ENCODE peak calls at places on chromosomes 6 and 20, in ten cellular contexts. L is sigmoid colon; O is fibroblast of lung; Y is testis; R is uterus; K is CD4-positive, alpha-beta T cell; B is H9; N is upper lobe of left lung; E is pancreas; V is transverse colon. F is an unnamed sample.

GRCh38 chr20:33838035-33838864 is 27.1 kb downstream of the CHMP4B start:
- DNase-seq in B (no peak), E (no peak), Y (no peak), L (no peak), K (no peak), V (peak; percentile 39), R (no peak), O (no peak), N (no peak), F (no peak)

GRCh38 chr6:134517145-134517658 is 199.3 kb upstream of the SGK1 start:
- DNase-seq in R (peak; percentile 31), K (no peak), E (peak; percentile 93), B (peak; percentile 59), L (peak; percentile 72), N (no peak), V (no peak), Y (peak; percentile 77), O (peak; percentile 89), F (no peak)

GRCh38 chr6:160428818-160429744 is 80.9 kb downstream of the SLC22A3 start:
- DNase-seq in N (no peak), B (peak; percentile 51), E (no peak), O (no peak), K (no peak), L (no peak), Y (no peak), V (no peak), R (no peak), F (no peak)

GRCh38 chr6:150566486-150566885 is 33.2 kb upstream of the PLEKHG1 start:
- DNase-seq in N (no peak), K (no peak), R (no peak), E (no peak), B (no peak), Y (no peak), O (no peak), V (no peak), L (no peak), F (no peak)

GRCh38 chr6:137427670-137428290 is 66.4 kb downstream of the OLIG3 start:
- DNase-seq in B (no peak), O (no peak), L (no peak), R (no peak), K (no peak), E (no peak), Y (no peak), V (no peak), N (no peak), F (no peak)

GRCh38 chr6:36733300-36733699 is 35.7 kb downstream of the RAB44 start:
- DNase-seq in B (no peak), L (no peak), V (no peak), O (no peak), Y (no peak), N (no peak), R (no peak), K (no peak), E (no peak), F (no peak)

GRCh38 chr6:882084-882598 is 189.2 kb upstream of the EXOC2 start:
- DNase-seq in N (peak; percentile 62), B (no peak), L (no peak), Y (no peak), R (no peak), E (no peak), O (no peak), V (no peak), K (no peak), F (no peak)

GRCh38 chr20:38723069-38723981 is 961 bp upstream of the SLC32A1 start:
- DNase-seq in Y (no peak), L (no peak), K (no peak), R (no peak), V (no peak), O (peak; percentile 23), B (peak; percentile 46), E (no peak), N (peak; percentile 69), F (no peak)

GRCh38 chr6:105753184-105754097 is 332.7 kb upstream of the PRDM1 start:
- DNase-seq in E (no peak), B (no peak), N (no peak), O (peak; percentile 50), L (no peak), K (no peak), Y (no peak), V (peak; percentile 77), R (no peak), F (no peak)

GRCh38 chr6:158908596-158908995 is 89.4 kb upstream of the EZR start:
- DNase-seq in E (no peak), Y (no peak), R (no peak), B (no peak), K (no peak), L (no peak), N (no peak), V (no peak), O (no peak), F (no peak)

GRCh38 chr6:112760831-112761230 is 413.7 kb downstream of the RFPL4B start:
- DNase-seq in B (no peak), V (no peak), Y (no peak), E (no peak), O (no peak), N (no peak), K (no peak), R (no peak), L (no peak), F (no peak)

DNA sequence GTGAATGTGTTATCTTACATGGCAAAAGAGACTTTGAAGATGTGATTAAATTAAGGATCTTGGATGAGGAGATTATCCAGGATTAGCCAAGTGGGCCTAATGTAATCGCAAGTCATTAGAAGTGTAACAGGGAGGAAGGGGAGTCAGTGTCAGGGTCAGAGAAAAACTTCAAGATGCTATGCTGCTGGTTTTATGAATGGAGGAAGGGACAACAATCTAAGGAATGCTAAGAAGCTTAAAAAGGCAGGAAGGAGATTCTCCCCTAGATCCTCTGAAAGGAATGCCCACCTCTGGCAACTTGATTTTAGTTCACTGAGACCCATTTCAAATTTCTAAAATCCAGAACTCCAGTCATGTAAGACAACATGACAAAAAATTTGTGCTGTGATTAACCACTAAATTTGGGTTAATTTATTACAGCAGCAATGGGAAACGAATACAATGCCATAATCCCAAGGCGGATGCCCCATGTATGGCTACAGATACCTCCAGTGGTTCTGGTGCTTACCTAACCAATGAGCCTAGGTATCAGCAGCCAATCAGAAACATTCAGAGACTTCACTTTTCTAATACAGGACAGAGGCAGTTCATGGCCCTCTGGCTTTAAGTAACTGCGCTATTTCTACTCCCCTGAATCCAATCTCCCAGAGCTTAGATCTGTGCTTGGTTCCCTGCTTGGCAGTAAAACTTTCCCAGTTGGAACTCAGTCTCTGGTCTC is 3.6 kb upstream of the TAAR8 start:
- DNase-seq in L (no peak), V (no peak), Y (no peak), E (no peak), K (no peak), O (no peak), R (no peak), B (no peak), N (no peak), F (no peak)
- H3K27me3 ChIP-seq in L (no peaks in the 10 kb centered on the region), V (no peaks in the 10 kb centered on the region), Y (no peaks in the 10 kb centered on the region), E (no peaks in the 10 kb centered on the region), K (peaks cover 3% of the 10 kb centered on the region), O (peaks cover 11% of the 10 kb centered on the region), R (no peaks in the 10 kb centered on the region), B (no peaks in the 10 kb centered on the region), N (no peaks in the 10 kb centered on the region), F (no peaks in the 10 kb centered on the region)

GRCh38 chr20:32316667-32317066 is 39.2 kb downstream of the KIF3B start:
- DNase-seq in O (no peak), Y (no peak), E (peak; percentile 59), N (no peak), K (no peak), R (no peak), L (no peak), B (no peak), V (no peak), F (no peak)
- H3K27ac ChIP-seq in O (no peak overlapping the region), Y (no peak overlapping the region), E (peak overlapping the region; percentile 74), N (no peak overlapping the region), K (no peak overlapping the region), R (no peak overlapping the region), L (no peak overlapping the region), B (no peak overlapping the region), V (no peak overlapping the region), F (no peak overlapping the region)

GRCh38 chr20:1950836-1951235 is 43.0 kb downstream of the PDYN start:
- DNase-seq in K (no peak), E (no peak), R (no peak), Y (no peak), O (no peak), N (no peak), V (no peak), L (peak; percentile 36), B (no peak), F (no peak)
- TF ChIP-seq CTCF in K (no peak), E (no peak), R (no peak), Y (no peak), O (no peak), N (no peak), V (no peak), L (no peak), B (no peak), F (no peak)

GRCh38 chr6:34595332-34596090 is 39.4 kb upstream of the SPDEF start:
- DNase-seq in N (no peak), E (no peak), O (no peak), K (no peak), R (no peak), L (no peak), V (no peak), Y (no peak), B (no peak), F (no peak)

GRCh38 chr6:34589633-34590139 is 33.6 kb upstream of the SPDEF start:
- DNase-seq in Y (no peak), K (no peak), E (no peak), N (no peak), R (no peak), B (no peak), V (no peak), O (no peak), L (no peak), F (no peak)

GRCh38 chr6:34593741-34594140 is 37.6 kb upstream of the SPDEF start:
- DNase-seq in N (no peak), B (no peak), L (peak; percentile 25), V (no peak), R (peak; percentile 16), K (no peak), O (no peak), Y (no peak), E (no peak), F (no peak)

GRCh38 chr6:34589140-34589539 is 33.0 kb upstream of the SPDEF start:
- DNase-seq in R (no peak), E (no peak), K (no peak), B (no peak), O (no peak), N (no peak), L (peak; percentile 41), V (no peak), Y (no peak), F (peak; percentile 19)

DNA sequence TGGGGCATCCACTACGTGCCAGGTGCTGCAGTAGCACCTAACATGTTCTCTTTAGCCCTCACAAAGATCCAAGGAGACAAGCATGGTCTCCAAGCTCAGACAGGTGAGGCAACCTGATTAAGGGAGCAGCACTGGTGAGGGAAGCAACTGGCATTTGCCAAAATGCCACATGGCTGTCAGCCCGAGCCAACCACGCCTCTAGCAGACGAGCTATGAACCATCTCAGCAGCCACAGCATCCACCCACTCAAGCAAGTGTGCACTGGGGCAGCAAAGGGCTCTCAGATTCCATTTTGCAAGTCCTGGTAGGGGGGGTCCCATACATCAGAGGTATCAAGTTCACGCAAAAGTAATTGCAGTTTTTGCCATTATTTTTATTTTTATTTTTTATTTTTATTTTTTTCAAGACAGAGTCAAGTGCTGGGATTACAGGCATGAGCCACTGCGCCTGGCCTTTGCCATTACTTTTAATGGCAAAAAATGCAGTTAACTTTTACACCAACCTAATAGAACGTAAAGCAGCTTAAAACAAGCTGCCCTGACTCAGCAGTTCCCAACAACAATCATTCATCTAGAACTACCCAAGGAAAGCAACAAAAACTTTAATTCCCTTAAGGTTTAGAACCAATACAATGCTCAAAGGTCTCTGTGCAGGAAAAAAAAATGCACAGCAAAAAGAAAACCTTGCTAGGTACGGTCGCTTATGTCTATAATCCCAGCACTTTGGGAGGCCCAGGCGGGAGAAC is 36.3 kb upstream of the SPDEF start:
- DNase-seq in N (no peak), R (peak; percentile 2), Y (no peak), B (no peak), L (peak; percentile 15), K (no peak), O (no peak), V (no peak), E (no peak), F (no peak)
- H3K27me3 ChIP-seq in N (no peaks in the 10 kb centered on the region), R (no peaks in the 10 kb centered on the region), Y (no peaks in the 10 kb centered on the region), B (no peaks in the 10 kb centered on the region), L (no peaks in the 10 kb centered on the region), K (no peaks in the 10 kb centered on the region), O (no peaks in the 10 kb centered on the region), V (no peaks in the 10 kb centered on the region), E (no peaks in the 10 kb centered on the region), F (no peaks in the 10 kb centered on the region)